ENCODE peak calls at places on chromosome 10, in nine cellular contexts. One of them, this sample, is unnamed.

GRCh38 chr10:122966879-122967278 is 12.9 kb upstream of the C10orf88 start:
- DNase-seq in neural progenitor cell: no peak
- DNase-seq in GM19239: no peak
- DNase-seq in HT1080: no peak
- DNase-seq in mesothelial cell of epicardium: no peak
- DNase-seq in stimulated activated CD4-positive, alpha-beta T cell treated with anti-CD3 and anti-CD28 coated beads, TNF-alpha, amount 100 ng/mL, for 4 hours: no peak
- DNase-seq in colonic mucosa: no peak
- DNase-seq in KBM-7: no peak
- DNase-seq in CD8-positive, alpha-beta memory T cell: no peak
- DNase-seq in this sample: no peak

GRCh38 chr10:29634764-29635625 is at the start of gene SVIL:
- DNase-seq in neural progenitor cell: peak; percentile 32
- DNase-seq in GM19239: no peak
- DNase-seq in HT1080: peak; percentile 52
- DNase-seq in mesothelial cell of epicardium: no peak
- DNase-seq in stimulated activated CD4-positive, alpha-beta T cell treated with anti-CD3 and anti-CD28 coated beads, TNF-alpha, amount 100 ng/mL, for 4 hours: no peak
- DNase-seq in colonic mucosa: peak; percentile 78
- DNase-seq in KBM-7: no peak
- DNase-seq in CD8-positive, alpha-beta memory T cell: no peak
- DNase-seq in this sample: peak; percentile 97

GRCh38 chr10:10872706-10873276 is 144.9 kb upstream of the CELF2 start:
- DNase-seq in neural progenitor cell: no peak
- DNase-seq in GM19239: no peak
- DNase-seq in HT1080: no peak
- DNase-seq in mesothelial cell of epicardium: no peak
- DNase-seq in stimulated activated CD4-positive, alpha-beta T cell treated with anti-CD3 and anti-CD28 coated beads, TNF-alpha, amount 100 ng/mL, for 4 hours: no peak
- DNase-seq in colonic mucosa: no peak
- DNase-seq in KBM-7: no peak
- DNase-seq in CD8-positive, alpha-beta memory T cell: no peak
- DNase-seq in this sample: no peak

GRCh38 chr10:22503315-22504090 is 158.2 kb downstream of the SPAG6 start:
- DNase-seq in neural progenitor cell: no peak
- DNase-seq in GM19239: no peak
- DNase-seq in HT1080: no peak
- DNase-seq in mesothelial cell of epicardium: no peak
- DNase-seq in stimulated activated CD4-positive, alpha-beta T cell treated with anti-CD3 and anti-CD28 coated beads, TNF-alpha, amount 100 ng/mL, for 4 hours: no peak
- DNase-seq in colonic mucosa: no peak
- DNase-seq in KBM-7: no peak
- DNase-seq in CD8-positive, alpha-beta memory T cell: no peak
- DNase-seq in this sample: no peak

GRCh38 chr10:1362589-1363465 is 306.6 kb downstream of the WDR37 start:
- DNase-seq in neural progenitor cell: no peak
- DNase-seq in GM19239: no peak
- DNase-seq in HT1080: no peak
- DNase-seq in mesothelial cell of epicardium: no peak
- DNase-seq in stimulated activated CD4-positive, alpha-beta T cell treated with anti-CD3 and anti-CD28 coated beads, TNF-alpha, amount 100 ng/mL, for 4 hours: no peak
- DNase-seq in colonic mucosa: no peak
- DNase-seq in KBM-7: no peak
- DNase-seq in CD8-positive, alpha-beta memory T cell: no peak
- DNase-seq in this sample: no peak

GRCh38 chr10:113322843-113323242 is 230.0 kb upstream of the HABP2 start:
- DNase-seq in neural progenitor cell: no peak
- DNase-seq in GM19239: no peak
- DNase-seq in HT1080: no peak
- DNase-seq in mesothelial cell of epicardium: no peak
- DNase-seq in stimulated activated CD4-positive, alpha-beta T cell treated with anti-CD3 and anti-CD28 coated beads, TNF-alpha, amount 100 ng/mL, for 4 hours: no peak
- DNase-seq in colonic mucosa: no peak
- DNase-seq in KBM-7: no peak
- DNase-seq in CD8-positive, alpha-beta memory T cell: no peak
- DNase-seq in this sample: peak; percentile 18

GRCh38 chr10:132077091-132077490 is 11.3 kb downstream of the JAKMIP3 start:
- DNase-seq in neural progenitor cell: no peak
- DNase-seq in GM19239: no peak
- DNase-seq in HT1080: no peak
- DNase-seq in mesothelial cell of epicardium: peak; percentile 10
- DNase-seq in stimulated activated CD4-positive, alpha-beta T cell treated with anti-CD3 and anti-CD28 coated beads, TNF-alpha, amount 100 ng/mL, for 4 hours: no peak
- DNase-seq in colonic mucosa: no peak
- DNase-seq in KBM-7: no peak
- DNase-seq in CD8-positive, alpha-beta memory T cell: no peak
- DNase-seq in this sample: no peak

GRCh38 chr10:31897506-31897905 is 31.1 kb downstream of the ARHGAP12 start:
- DNase-seq in neural progenitor cell: no peak
- DNase-seq in GM19239: no peak
- DNase-seq in HT1080: no peak
- DNase-seq in mesothelial cell of epicardium: no peak
- DNase-seq in stimulated activated CD4-positive, alpha-beta T cell treated with anti-CD3 and anti-CD28 coated beads, TNF-alpha, amount 100 ng/mL, for 4 hours: no peak
- DNase-seq in colonic mucosa: no peak
- DNase-seq in KBM-7: no peak
- DNase-seq in CD8-positive, alpha-beta memory T cell: no peak
- DNase-seq in this sample: no peak

GRCh38 chr10:4519691-4520402 is 306.2 kb upstream of the AKR1E2 start:
- DNase-seq in neural progenitor cell: no peak
- DNase-seq in GM19239: no peak
- DNase-seq in HT1080: peak; percentile 50
- DNase-seq in mesothelial cell of epicardium: no peak
- DNase-seq in stimulated activated CD4-positive, alpha-beta T cell treated with anti-CD3 and anti-CD28 coated beads, TNF-alpha, amount 100 ng/mL, for 4 hours: no peak
- DNase-seq in colonic mucosa: no peak
- DNase-seq in KBM-7: no peak
- DNase-seq in CD8-positive, alpha-beta memory T cell: no peak
- DNase-seq in this sample: no peak

GRCh38 chr10:132417957-132418441 is 21.0 kb downstream of the PWWP2B start:
- DNase-seq in neural progenitor cell: no peak
- DNase-seq in GM19239: no peak
- DNase-seq in HT1080: no peak
- DNase-seq in mesothelial cell of epicardium: no peak
- DNase-seq in stimulated activated CD4-positive, alpha-beta T cell treated with anti-CD3 and anti-CD28 coated beads, TNF-alpha, amount 100 ng/mL, for 4 hours: no peak
- DNase-seq in colonic mucosa: no peak
- DNase-seq in KBM-7: no peak
- DNase-seq in CD8-positive, alpha-beta memory T cell: no peak
- DNase-seq in this sample: no peak

GRCh38 chr10:128070721-128071416 is 55.4 kb downstream of the MKI67 start:
- DNase-seq in neural progenitor cell: no peak
- DNase-seq in GM19239: no peak
- DNase-seq in HT1080: no peak
- DNase-seq in mesothelial cell of epicardium: no peak
- DNase-seq in stimulated activated CD4-positive, alpha-beta T cell treated with anti-CD3 and anti-CD28 coated beads, TNF-alpha, amount 100 ng/mL, for 4 hours: no peak
- DNase-seq in colonic mucosa: no peak
- DNase-seq in KBM-7: no peak
- DNase-seq in CD8-positive, alpha-beta memory T cell: no peak
- DNase-seq in this sample: no peak

GRCh38 chr10:110944997-110945396 is 25.6 kb downstream of the SHOC2 start:
- DNase-seq in neural progenitor cell: no peak
- DNase-seq in GM19239: no peak
- DNase-seq in HT1080: no peak
- DNase-seq in mesothelial cell of epicardium: no peak
- DNase-seq in stimulated activated CD4-positive, alpha-beta T cell treated with anti-CD3 and anti-CD28 coated beads, TNF-alpha, amount 100 ng/mL, for 4 hours: no peak
- DNase-seq in colonic mucosa: no peak
- DNase-seq in KBM-7: no peak
- DNase-seq in CD8-positive, alpha-beta memory T cell: no peak
- DNase-seq in this sample: no peak

GRCh38 chr10:72333111-72334012 is 21.4 kb downstream of the DNAJB12 start:
- DNase-seq in neural progenitor cell: no peak
- DNase-seq in GM19239: no peak
- DNase-seq in HT1080: no peak
- DNase-seq in mesothelial cell of epicardium: no peak
- DNase-seq in stimulated activated CD4-positive, alpha-beta T cell treated with anti-CD3 and anti-CD28 coated beads, TNF-alpha, amount 100 ng/mL, for 4 hours: no peak
- DNase-seq in colonic mucosa: no peak
- DNase-seq in KBM-7: no peak
- DNase-seq in CD8-positive, alpha-beta memory T cell: no peak
- DNase-seq in this sample: no peak

GRCh38 chr10:100828744-100829102 is 83.3 kb downstream of the PAX2 start:
- DNase-seq in neural progenitor cell: peak; percentile 70
- DNase-seq in GM19239: no peak
- DNase-seq in HT1080: no peak
- DNase-seq in mesothelial cell of epicardium: no peak
- DNase-seq in stimulated activated CD4-positive, alpha-beta T cell treated with anti-CD3 and anti-CD28 coated beads, TNF-alpha, amount 100 ng/mL, for 4 hours: no peak
- DNase-seq in colonic mucosa: no peak
- DNase-seq in KBM-7: no peak
- DNase-seq in CD8-positive, alpha-beta memory T cell: no peak
- DNase-seq in this sample: no peak

GRCh38 chr10:48470893-48471805 is 133.7 kb downstream of the ARHGAP22 start:
- DNase-seq in neural progenitor cell: no peak
- DNase-seq in GM19239: no peak
- DNase-seq in HT1080: peak; percentile 68
- DNase-seq in mesothelial cell of epicardium: peak; percentile 24
- DNase-seq in stimulated activated CD4-positive, alpha-beta T cell treated with anti-CD3 and anti-CD28 coated beads, TNF-alpha, amount 100 ng/mL, for 4 hours: no peak
- DNase-seq in colonic mucosa: peak; percentile 14
- DNase-seq in KBM-7: no peak
- DNase-seq in CD8-positive, alpha-beta memory T cell: no peak
- DNase-seq in this sample: no peak

GRCh38 chr10:7855205-7855604 is 36.9 kb downstream of the TAF3 start:
- DNase-seq in neural progenitor cell: peak; percentile 79
- DNase-seq in GM19239: no peak
- DNase-seq in HT1080: no peak
- DNase-seq in mesothelial cell of epicardium: no peak
- DNase-seq in stimulated activated CD4-positive, alpha-beta T cell treated with anti-CD3 and anti-CD28 coated beads, TNF-alpha, amount 100 ng/mL, for 4 hours: no peak
- DNase-seq in colonic mucosa: no peak
- DNase-seq in KBM-7: no peak
- DNase-seq in CD8-positive, alpha-beta memory T cell: no peak
- DNase-seq in this sample: no peak

GRCh38 chr10:21807162-21807561 is 196.4 kb downstream of the DNAJC1 start:
- DNase-seq in neural progenitor cell: peak; percentile 88
- DNase-seq in GM19239: no peak
- DNase-seq in HT1080: no peak
- DNase-seq in mesothelial cell of epicardium: no peak
- DNase-seq in stimulated activated CD4-positive, alpha-beta T cell treated with anti-CD3 and anti-CD28 coated beads, TNF-alpha, amount 100 ng/mL, for 4 hours: no peak
- DNase-seq in colonic mucosa: no peak
- DNase-seq in KBM-7: peak; percentile 82
- DNase-seq in CD8-positive, alpha-beta memory T cell: no peak
- DNase-seq in this sample: no peak

GRCh38 chr10:97553575-97554100 is 18.9 kb upstream of the ANKRD2 start:
- DNase-seq in neural progenitor cell: peak; percentile 88
- DNase-seq in GM19239: no peak
- DNase-seq in HT1080: peak; percentile 75
- DNase-seq in mesothelial cell of epicardium: peak; percentile 56
- DNase-seq in stimulated activated CD4-positive, alpha-beta T cell treated with anti-CD3 and anti-CD28 coated beads, TNF-alpha, amount 100 ng/mL, for 4 hours: peak; percentile 46
- DNase-seq in colonic mucosa: peak; percentile 47
- DNase-seq in KBM-7: peak; percentile 77
- DNase-seq in CD8-positive, alpha-beta memory T cell: peak; percentile 47
- DNase-seq in this sample: peak; percentile 60

GRCh38 chr10:89921422-89921821 is 220.0 kb downstream of the KIF20B start:
- DNase-seq in neural progenitor cell: no peak
- DNase-seq in GM19239: no peak
- DNase-seq in HT1080: peak; percentile 82
- DNase-seq in mesothelial cell of epicardium: no peak
- DNase-seq in stimulated activated CD4-positive, alpha-beta T cell treated with anti-CD3 and anti-CD28 coated beads, TNF-alpha, amount 100 ng/mL, for 4 hours: no peak
- DNase-seq in colonic mucosa: no peak
- DNase-seq in KBM-7: no peak
- DNase-seq in CD8-positive, alpha-beta memory T cell: no peak
- DNase-seq in this sample: no peak

GRCh38 chr10:110138197-110138812 is 69.1 kb upstream of the MXI1 start:
- DNase-seq in neural progenitor cell: peak; percentile 79
- DNase-seq in GM19239: no peak
- DNase-seq in HT1080: peak; percentile 54
- DNase-seq in mesothelial cell of epicardium: no peak
- DNase-seq in stimulated activated CD4-positive, alpha-beta T cell treated with anti-CD3 and anti-CD28 coated beads, TNF-alpha, amount 100 ng/mL, for 4 hours: no peak
- DNase-seq in colonic mucosa: no peak
- DNase-seq in KBM-7: peak; percentile 81
- DNase-seq in CD8-positive, alpha-beta memory T cell: peak; percentile 69
- DNase-seq in this sample: no peak